ENCODE peak calls at places on chromosomes 16 and 17, in eight cellular contexts. One of them, this sample, is unnamed. For H3K4me1, the result is how much of the 10 kb centered on the place peaks cover.

GRCh38 chr16:89920723-89921122 is 2.1 kb downstream of the MC1R start:
- DNase-seq in HCT116: no peak
- DNase-seq in A549: no peak
- DNase-seq in GM12878: no peak
- DNase-seq in SK-N-SH: no peak
- DNase-seq in K562: no peak
- DNase-seq in GM23338: no peak
- DNase-seq in HepG2: no peak
- DNase-seq in this sample: no peak

GRCh38 chr17:76569607-76570279 is 15.9 kb downstream of the ST6GALNAC2 start:
- DNase-seq in HCT116: no peak
- DNase-seq in A549: no peak
- DNase-seq in GM12878: no peak
- DNase-seq in SK-N-SH: peak
- DNase-seq in K562: no peak
- DNase-seq in GM23338: peak
- DNase-seq in HepG2: peak
- DNase-seq in this sample: no peak

GRCh38 chr16:67158637-67159600 is 790 bp downstream of the TRADD start:
- DNase-seq in HCT116: no peak
- DNase-seq in A549: peak
- DNase-seq in GM12878: peak
- DNase-seq in SK-N-SH: peak
- DNase-seq in K562: peak
- DNase-seq in GM23338: peak
- DNase-seq in HepG2: peak
- DNase-seq in this sample: no peak

GRCh38 chr16:71526111-71526998 is at the start of gene CHST4:
- DNase-seq in HCT116: no peak
- DNase-seq in A549: peak
- DNase-seq in GM12878: no peak
- DNase-seq in SK-N-SH: no peak
- DNase-seq in K562: no peak
- DNase-seq in GM23338: peak
- DNase-seq in HepG2: no peak
- DNase-seq in this sample: no peak

GRCh38 chr16:66524601-66525164 is 25.2 kb downstream of the TK2 start:
- DNase-seq in HCT116: no peak
- DNase-seq in A549: no peak
- DNase-seq in GM12878: peak
- DNase-seq in SK-N-SH: no peak
- DNase-seq in K562: peak
- DNase-seq in GM23338: no peak
- DNase-seq in HepG2: no peak
- DNase-seq in this sample: no peak

GRCh38 chr16:88725609-88726407 is 19.5 kb downstream of the CTU2 start:
- DNase-seq in HCT116: no peak
- DNase-seq in A549: no peak
- DNase-seq in GM12878: no peak
- DNase-seq in SK-N-SH: peak
- DNase-seq in K562: no peak
- DNase-seq in GM23338: no peak
- DNase-seq in HepG2: no peak
- DNase-seq in this sample: no peak

GRCh38 chr17:73015722-73016276 is 76.7 kb downstream of the SLC39A11 start:
- DNase-seq in HCT116: no peak
- DNase-seq in A549: no peak
- DNase-seq in GM12878: no peak
- DNase-seq in SK-N-SH: no peak
- DNase-seq in K562: no peak
- DNase-seq in GM23338: no peak
- DNase-seq in HepG2: no peak
- DNase-seq in this sample: no peak

GRCh38 chr16:85667841-85668413 is 20.8 kb downstream of the GINS2 start:
- DNase-seq in HCT116: no peak
- DNase-seq in A549: no peak
- DNase-seq in GM12878: no peak
- DNase-seq in SK-N-SH: no peak
- DNase-seq in K562: no peak
- DNase-seq in GM23338: no peak
- DNase-seq in HepG2: no peak
- DNase-seq in this sample: no peak

GRCh38 chr17:27471321-27472269 is 15.3 kb downstream of the KSR1 start:
- DNase-seq in HCT116: peak
- DNase-seq in A549: no peak
- DNase-seq in GM12878: peak
- DNase-seq in SK-N-SH: no peak
- DNase-seq in K562: no peak
- DNase-seq in GM23338: no peak
- DNase-seq in HepG2: no peak
- DNase-seq in this sample: no peak

GRCh38 chr17:61809816-61810392 is 53.4 kb downstream of the BRIP1 start:
- DNase-seq in HCT116: no peak
- DNase-seq in A549: no peak
- DNase-seq in GM12878: no peak
- DNase-seq in SK-N-SH: no peak
- DNase-seq in K562: no peak
- DNase-seq in GM23338: no peak
- DNase-seq in HepG2: no peak
- DNase-seq in this sample: no peak

GRCh38 chr17:71759422-71760060 is 361.3 kb upstream of the SOX9 start:
- DNase-seq in HCT116: no peak
- DNase-seq in A549: no peak
- DNase-seq in GM12878: no peak
- DNase-seq in SK-N-SH: no peak
- DNase-seq in K562: no peak
- DNase-seq in GM23338: no peak
- DNase-seq in HepG2: no peak
- DNase-seq in this sample: no peak

GRCh38 chr17:75738218-75738802 is 17.1 kb downstream of the ITGB4 start:
- DNase-seq in HCT116: no peak
- DNase-seq in A549: no peak
- DNase-seq in GM12878: no peak
- DNase-seq in SK-N-SH: no peak
- DNase-seq in K562: peak
- DNase-seq in GM23338: no peak
- DNase-seq in HepG2: peak
- DNase-seq in this sample: no peak

GRCh38 chr17:8753976-8754440 is 4.3 kb downstream of the SPDYE4 start:
- DNase-seq in HCT116: peak
- DNase-seq in A549: peak
- DNase-seq in GM12878: no peak
- DNase-seq in SK-N-SH: no peak
- DNase-seq in K562: no peak
- DNase-seq in GM23338: peak
- DNase-seq in HepG2: peak
- DNase-seq in this sample: peak

GRCh38 chr16:49092704-49093103 is 188.9 kb downstream of the CBLN1 start:
- DNase-seq in HCT116: no peak
- DNase-seq in A549: no peak
- DNase-seq in GM12878: no peak
- DNase-seq in SK-N-SH: no peak
- DNase-seq in K562: no peak
- DNase-seq in GM23338: no peak
- DNase-seq in HepG2: no peak
- DNase-seq in this sample: no peak

GRCh38 chr17:70121136-70121535 is 46.1 kb downstream of the KCNJ16 start:
- DNase-seq in HCT116: no peak
- DNase-seq in A549: no peak
- DNase-seq in GM12878: no peak
- DNase-seq in SK-N-SH: no peak
- DNase-seq in K562: no peak
- DNase-seq in GM23338: no peak
- DNase-seq in HepG2: no peak
- DNase-seq in this sample: no peak

GRCh38 chr17:74831442-74832146 is 28.1 kb downstream of the GRIN2C start:
- DNase-seq in HCT116: no peak
- DNase-seq in A549: no peak
- DNase-seq in GM12878: no peak
- DNase-seq in SK-N-SH: peak
- DNase-seq in K562: no peak
- DNase-seq in GM23338: no peak
- DNase-seq in HepG2: no peak
- DNase-seq in this sample: no peak

GRCh38 chr17:62188713-62189112 is 123.6 kb upstream of the MED13 start:
- DNase-seq in HCT116: no peak
- DNase-seq in A549: peak
- DNase-seq in GM12878: no peak
- DNase-seq in SK-N-SH: no peak
- DNase-seq in K562: no peak
- DNase-seq in GM23338: no peak
- DNase-seq in HepG2: peak
- DNase-seq in this sample: no peak

GRCh38 chr16:84810518-84811273 is 9.1 kb upstream of the CRISPLD2 start:
- DNase-seq in HCT116: no peak
- DNase-seq in A549: no peak
- DNase-seq in GM12878: peak
- DNase-seq in SK-N-SH: no peak
- DNase-seq in K562: no peak
- DNase-seq in GM23338: no peak
- DNase-seq in HepG2: no peak
- DNase-seq in this sample: no peak

GRCh38 chr16:81314603-81315270 is at the start of gene GAN:
- DNase-seq in HCT116: peak
- DNase-seq in A549: peak
- DNase-seq in GM12878: peak
- DNase-seq in SK-N-SH: peak
- DNase-seq in K562: peak
- DNase-seq in GM23338: peak
- DNase-seq in HepG2: peak
- DNase-seq in this sample: peak

GRCh38 chr17:43874293-43874692 is 27.3 kb downstream of the CD300LG start:
- DNase-seq in HCT116: no peak
- DNase-seq in A549: no peak
- DNase-seq in GM12878: no peak
- DNase-seq in SK-N-SH: no peak
- DNase-seq in K562: no peak
- DNase-seq in GM23338: no peak
- DNase-seq in HepG2: no peak
- DNase-seq in this sample: no peak

GRCh38 chr16:78065344-78065743 is 34.1 kb upstream of the WWOX start:
- DNase-seq in HCT116: no peak
- DNase-seq in A549: no peak
- DNase-seq in GM12878: no peak
- DNase-seq in SK-N-SH: no peak
- DNase-seq in K562: no peak
- DNase-seq in GM23338: no peak
- DNase-seq in HepG2: no peak
- DNase-seq in this sample: no peak

GRCh38 chr16:88131966-88132365 is 180.7 kb downstream of the BANP start:
- DNase-seq in HCT116: no peak
- DNase-seq in A549: no peak
- DNase-seq in GM12878: no peak
- DNase-seq in SK-N-SH: no peak
- DNase-seq in K562: no peak
- DNase-seq in GM23338: no peak
- DNase-seq in HepG2: no peak
- DNase-seq in this sample: no peak

GRCh38 chr16:4293822-4294457 is 21.1 kb upstream of the TFAP4 start:
- DNase-seq in HCT116: no peak
- DNase-seq in A549: peak
- DNase-seq in GM12878: no peak
- DNase-seq in SK-N-SH: peak
- DNase-seq in K562: no peak
- DNase-seq in GM23338: peak
- DNase-seq in HepG2: no peak
- DNase-seq in this sample: no peak

GRCh38 chr17:38897176-38897575 is 27.3 kb downstream of the LASP1 start:
- DNase-seq in HCT116: no peak
- DNase-seq in A549: no peak
- DNase-seq in GM12878: no peak
- DNase-seq in SK-N-SH: no peak
- DNase-seq in K562: no peak
- DNase-seq in GM23338: no peak
- DNase-seq in HepG2: no peak
- DNase-seq in this sample: no peak
- H3K4me1 ChIP-seq in HCT116: under half
- H3K4me1 ChIP-seq in A549: half or more
- H3K4me1 ChIP-seq in GM12878: under half
- H3K4me1 ChIP-seq in SK-N-SH: under half
- H3K4me1 ChIP-seq in K562: half or more
- H3K4me1 ChIP-seq in GM23338: under half
- H3K4me1 ChIP-seq in HepG2: under half
- H3K4me1 ChIP-seq in this sample: under half

GRCh38 chr17:81518785-81519283 is 6.2 kb upstream of the ACTG1 start:
- DNase-seq in HCT116: no peak
- DNase-seq in A549: peak
- DNase-seq in GM12878: no peak
- DNase-seq in SK-N-SH: no peak
- DNase-seq in K562: peak
- DNase-seq in GM23338: peak
- DNase-seq in HepG2: no peak
- DNase-seq in this sample: no peak
- TF ChIP-seq REST in HCT116: no peak
- TF ChIP-seq REST in A549: no peak
- TF ChIP-seq REST in GM12878: no peak
- TF ChIP-seq REST in SK-N-SH: no peak
- TF ChIP-seq REST in K562: no peak
- TF ChIP-seq REST in GM23338: no peak
- TF ChIP-seq REST in HepG2: no peak
- TF ChIP-seq REST in this sample: peak

GRCh38 chr17:17835415-17836249 is 1.2 kb downstream of the SREBF1 start:
- DNase-seq in HCT116: no peak
- DNase-seq in A549: no peak
- DNase-seq in GM12878: no peak
- DNase-seq in SK-N-SH: no peak
- DNase-seq in K562: no peak
- DNase-seq in GM23338: no peak
- DNase-seq in HepG2: no peak
- DNase-seq in this sample: no peak

GRCh38 chr17:17836818-17837379 is at the start of gene SREBF1:
- DNase-seq in HCT116: no peak
- DNase-seq in A549: peak
- DNase-seq in GM12878: no peak
- DNase-seq in SK-N-SH: peak
- DNase-seq in K562: peak
- DNase-seq in GM23338: peak
- DNase-seq in HepG2: peak
- DNase-seq in this sample: no peak

GRCh38 chr17:17834974-17835373 is 1.8 kb downstream of the SREBF1 start:
- DNase-seq in HCT116: no peak
- DNase-seq in A549: no peak
- DNase-seq in GM12878: no peak
- DNase-seq in SK-N-SH: no peak
- DNase-seq in K562: no peak
- DNase-seq in GM23338: no peak
- DNase-seq in HepG2: no peak
- DNase-seq in this sample: no peak

GRCh38 chr17:17837380-17837821 is 615 bp upstream of the SREBF1 start:
- DNase-seq in HCT116: peak
- DNase-seq in A549: peak
- DNase-seq in GM12878: no peak
- DNase-seq in SK-N-SH: no peak
- DNase-seq in K562: no peak
- DNase-seq in GM23338: peak
- DNase-seq in HepG2: peak
- DNase-seq in this sample: no peak

GRCh38 chr17:17836250-17836817 is 452 bp downstream of the SREBF1 start:
- DNase-seq in HCT116: peak
- DNase-seq in A549: peak
- DNase-seq in GM12878: peak
- DNase-seq in SK-N-SH: peak
- DNase-seq in K562: peak
- DNase-seq in GM23338: peak
- DNase-seq in HepG2: peak
- DNase-seq in this sample: peak
- H3K4me1 ChIP-seq in HCT116: half or more
- H3K4me1 ChIP-seq in A549: half or more
- H3K4me1 ChIP-seq in GM12878: under half
- H3K4me1 ChIP-seq in SK-N-SH: half or more
- H3K4me1 ChIP-seq in K562: half or more
- H3K4me1 ChIP-seq in GM23338: half or more
- H3K4me1 ChIP-seq in HepG2: half or more
- H3K4me1 ChIP-seq in this sample: half or more

GRCh38 chr16:72561-73537 is at the start of gene RHBDF1:
- DNase-seq in HCT116: no peak
- DNase-seq in A549: peak
- DNase-seq in GM12878: no peak
- DNase-seq in SK-N-SH: peak
- DNase-seq in K562: peak
- DNase-seq in GM23338: peak
- DNase-seq in HepG2: no peak
- DNase-seq in this sample: no peak
- TF ChIP-seq REST in HCT116: no peak
- TF ChIP-seq REST in A549: no peak
- TF ChIP-seq REST in GM12878: no peak
- TF ChIP-seq REST in SK-N-SH: peak
- TF ChIP-seq REST in K562: no peak
- TF ChIP-seq REST in GM23338: no peak
- TF ChIP-seq REST in HepG2: no peak
- TF ChIP-seq REST in this sample: peak